ENCODE peak calls at places on chromosome 13, in five cellular contexts. One of them, this sample, is unnamed.

GRCh38 chr13:108326318-108326717 is 56.8 kb downstream of the TNFSF13B start:
- DNase-seq in HepG2: peak
- DNase-seq in K562: no peak
- DNase-seq in SK-N-SH: no peak
- DNase-seq in GM12878: peak
- DNase-seq in this sample: no peak

GRCh38 chr13:107581009-107581408 is 634.3 kb downstream of the LIG4 start:
- DNase-seq in SK-N-SH: no peak
- DNase-seq in HepG2: no peak
- DNase-seq in GM12878: no peak
- DNase-seq in K562: no peak
- DNase-seq in this sample: no peak

GRCh38 chr13:63075126-63075525 is 1659.5 kb upstream of the PCDH20 start:
- DNase-seq in K562: no peak
- DNase-seq in GM12878: no peak
- DNase-seq in HepG2: no peak
- DNase-seq in SK-N-SH: no peak
- DNase-seq in this sample: no peak

GRCh38 chr13:59609421-59609820 is 554.3 kb downstream of the DIAPH3 start:
- DNase-seq in SK-N-SH: no peak
- DNase-seq in HepG2: no peak
- DNase-seq in GM12878: no peak
- DNase-seq in K562: no peak
- DNase-seq in this sample: no peak

GRCh38 chr13:43054803-43055802 is 31.7 kb downstream of the DNAJC15 start:
- DNase-seq in HepG2: peak
- DNase-seq in K562: no peak
- DNase-seq in SK-N-SH: no peak
- DNase-seq in GM12878: no peak
- DNase-seq in this sample: peak

GRCh38 chr13:33744589-33745369 is 73.2 kb upstream of the RFC3 start:
- DNase-seq in SK-N-SH: no peak
- DNase-seq in HepG2: no peak
- DNase-seq in GM12878: no peak
- DNase-seq in K562: no peak
- DNase-seq in this sample: no peak

GRCh38 chr13:99757756-99758464 is 213.7 kb downstream of the ZIC5 start:
- DNase-seq in K562: no peak
- DNase-seq in SK-N-SH: no peak
- DNase-seq in GM12878: no peak
- DNase-seq in HepG2: no peak
- DNase-seq in this sample: no peak

GRCh38 chr13:26305676-26306075 is 51.7 kb downstream of the CDK8 start:
- DNase-seq in K562: no peak
- DNase-seq in GM12878: no peak
- DNase-seq in SK-N-SH: no peak
- DNase-seq in HepG2: no peak
- DNase-seq in this sample: no peak

GRCh38 chr13:47039106-47039505 is 142.3 kb upstream of the HTR2A start:
- DNase-seq in K562: no peak
- DNase-seq in HepG2: no peak
- DNase-seq in SK-N-SH: no peak
- DNase-seq in GM12878: no peak
- DNase-seq in this sample: no peak

GRCh38 chr13:40352385-40352778 is 314.1 kb downstream of the FOXO1 start:
- DNase-seq in SK-N-SH: no peak
- DNase-seq in K562: no peak
- DNase-seq in GM12878: no peak
- DNase-seq in HepG2: no peak
- DNase-seq in this sample: no peak

GRCh38 chr13:98478134-98479129 is 98.5 kb downstream of the STK24 start:
- DNase-seq in SK-N-SH: peak
- DNase-seq in GM12878: peak
- DNase-seq in K562: peak
- DNase-seq in HepG2: no peak
- DNase-seq in this sample: no peak

GRCh38 chr13:34545461-34545860 is 396.6 kb upstream of the NBEA start:
- DNase-seq in HepG2: no peak
- DNase-seq in SK-N-SH: no peak
- DNase-seq in K562: no peak
- DNase-seq in GM12878: no peak
- DNase-seq in this sample: no peak

GRCh38 chr13:33676700-33677048 is 141.3 kb upstream of the RFC3 start:
- DNase-seq in HepG2: peak
- DNase-seq in K562: no peak
- DNase-seq in GM12878: no peak
- DNase-seq in SK-N-SH: peak
- DNase-seq in this sample: peak

DNA sequence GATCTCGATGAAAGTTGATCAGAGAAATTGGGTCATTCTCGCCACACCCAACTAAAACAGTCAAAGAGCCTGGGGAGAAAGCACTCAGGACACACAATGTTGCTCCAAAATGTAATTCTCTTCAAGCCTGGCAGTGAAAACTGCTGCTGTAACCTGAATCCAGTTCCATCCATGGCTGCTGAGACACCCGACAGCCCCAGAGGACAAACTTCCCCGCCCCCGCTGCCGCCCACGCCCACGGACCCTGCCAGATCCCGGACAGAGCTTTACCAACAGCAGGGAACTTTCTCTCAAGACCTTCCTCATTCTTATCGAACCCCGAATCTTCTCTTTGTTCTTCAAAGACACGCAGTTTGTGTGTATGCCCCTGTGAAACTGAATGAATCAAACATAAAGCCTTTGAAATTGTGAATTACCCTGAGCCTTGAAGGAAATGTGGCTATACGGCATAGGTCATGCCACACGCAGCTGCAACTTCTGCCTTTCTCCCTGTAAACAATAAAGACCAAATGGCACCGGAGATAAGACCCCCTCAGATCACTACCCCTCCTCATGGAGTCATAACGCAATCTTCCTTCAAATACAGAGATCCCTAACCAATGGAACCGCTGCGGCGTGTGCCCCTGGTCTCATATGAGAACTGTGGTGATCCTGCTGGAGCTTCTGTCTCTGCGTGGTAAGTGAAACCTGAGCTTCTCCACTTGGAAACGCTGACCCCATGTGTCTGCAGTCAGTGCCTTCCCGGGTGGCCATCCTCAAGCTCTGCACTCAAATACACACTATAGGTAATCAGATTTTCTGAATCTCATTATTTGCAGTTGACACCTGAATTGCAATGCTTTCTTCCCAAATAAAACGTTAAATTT is 4.8 kb upstream of the LAMP1 start:
- DNase-seq in HepG2: no peak
- DNase-seq in GM12878: no peak
- DNase-seq in K562: peak
- DNase-seq in SK-N-SH: peak
- DNase-seq in this sample: peak
- TF ChIP-seq FOXM1 in HepG2: no peak
- TF ChIP-seq FOXM1 in GM12878: no peak
- TF ChIP-seq FOXM1 in K562: no peak
- TF ChIP-seq FOXM1 in SK-N-SH: no peak
- TF ChIP-seq FOXM1 in this sample: no peak

GRCh38 chr13:41352935-41353801 is 42.1 kb downstream of the NAA16 start:
- DNase-seq in HepG2: peak
- DNase-seq in SK-N-SH: peak
- DNase-seq in GM12878: peak
- DNase-seq in K562: peak
- DNase-seq in this sample: peak
- TF ChIP-seq FOXM1 in HepG2: no peak
- TF ChIP-seq FOXM1 in SK-N-SH: no peak
- TF ChIP-seq FOXM1 in GM12878: no peak
- TF ChIP-seq FOXM1 in K562: no peak
- TF ChIP-seq FOXM1 in this sample: no peak

GRCh38 chr13:44120814-44121505 is 241.3 kb downstream of the LACC1 start:
- DNase-seq in SK-N-SH: no peak
- DNase-seq in GM12878: no peak
- DNase-seq in HepG2: no peak
- DNase-seq in K562: no peak
- DNase-seq in this sample: no peak

GRCh38 chr13:44112700-44113329 is 233.1 kb downstream of the LACC1 start:
- DNase-seq in GM12878: no peak
- DNase-seq in SK-N-SH: no peak
- DNase-seq in HepG2: no peak
- DNase-seq in K562: no peak
- DNase-seq in this sample: no peak

GRCh38 chr13:44111701-44112100 is 232.0 kb downstream of the LACC1 start:
- DNase-seq in SK-N-SH: no peak
- DNase-seq in K562: no peak
- DNase-seq in GM12878: no peak
- DNase-seq in HepG2: no peak
- DNase-seq in this sample: no peak

GRCh38 chr13:44116562-44117315 is 237.0 kb downstream of the LACC1 start:
- DNase-seq in HepG2: no peak
- DNase-seq in GM12878: no peak
- DNase-seq in K562: no peak
- DNase-seq in SK-N-SH: no peak
- DNase-seq in this sample: no peak

DNA sequence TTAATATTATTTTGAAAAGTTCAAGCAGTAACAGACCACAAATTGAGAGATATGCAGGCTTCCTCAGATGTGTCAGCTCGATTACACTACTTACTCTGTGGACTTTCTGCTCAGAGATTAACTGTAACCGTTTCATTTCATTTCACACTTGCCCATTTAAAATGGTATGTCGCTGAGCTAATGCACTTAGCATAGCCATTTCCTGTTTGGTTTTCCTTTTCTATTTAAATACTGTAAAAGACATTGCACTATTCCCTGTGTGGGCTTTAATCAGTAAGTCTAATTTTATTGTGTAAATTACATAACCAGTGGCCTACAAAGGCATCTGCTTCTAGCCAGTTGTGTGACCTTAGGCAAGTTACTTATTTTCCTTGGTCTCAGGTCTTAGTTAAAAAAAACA is 237.6 kb downstream of the LACC1 start:
- DNase-seq in GM12878: no peak
- DNase-seq in SK-N-SH: no peak
- DNase-seq in K562: no peak
- DNase-seq in HepG2: no peak
- DNase-seq in this sample: no peak
- TF ChIP-seq FOXM1 in GM12878: no peak
- TF ChIP-seq FOXM1 in SK-N-SH: no peak
- TF ChIP-seq FOXM1 in K562: no peak
- TF ChIP-seq FOXM1 in HepG2: no peak
- TF ChIP-seq FOXM1 in this sample: no peak

DNA sequence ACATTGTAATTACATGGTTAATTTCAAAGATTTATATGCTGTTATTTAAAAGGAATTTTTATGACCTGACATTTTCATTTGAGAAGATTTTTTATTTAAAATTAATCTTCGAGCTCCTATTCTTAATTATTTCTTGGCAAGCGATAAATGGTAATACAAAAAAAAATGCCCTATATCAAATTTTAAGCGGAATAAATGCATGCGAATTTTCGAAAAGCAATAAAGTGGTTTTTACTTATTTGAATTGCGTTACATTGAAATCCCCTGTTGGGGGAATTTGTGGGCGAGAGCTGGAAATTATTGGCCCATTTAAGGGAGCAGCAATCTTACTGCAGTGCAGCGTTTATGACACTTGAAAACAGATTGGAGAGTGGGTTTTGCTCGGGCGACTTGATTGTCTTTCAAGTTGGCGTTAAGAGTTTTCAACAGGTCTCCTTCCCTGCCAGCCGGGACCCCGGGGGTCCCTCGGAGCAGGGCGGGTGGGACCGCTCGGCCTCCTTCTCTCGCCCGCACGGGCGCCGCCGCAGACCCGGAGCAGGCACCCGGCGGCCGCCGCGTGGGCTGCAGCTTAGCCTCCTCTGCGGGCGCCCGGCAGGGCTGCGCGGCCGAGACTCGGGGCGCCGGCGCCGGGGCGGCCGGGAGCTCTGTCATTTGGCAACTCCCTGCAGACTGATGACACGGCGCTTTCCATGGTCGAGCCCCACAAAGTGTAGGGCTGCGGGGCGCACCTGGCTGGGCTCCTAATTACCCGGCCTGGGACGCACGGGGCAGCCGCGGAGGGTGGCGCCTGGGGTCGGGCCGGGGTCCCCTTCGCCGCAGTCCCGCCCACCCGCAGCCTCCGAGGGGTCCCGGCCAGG is 255.1 kb upstream of the SOX21 start:
- DNase-seq in SK-N-SH: peak
- DNase-seq in GM12878: no peak
- DNase-seq in HepG2: no peak
- DNase-seq in K562: no peak
- DNase-seq in this sample: peak
- TF ChIP-seq FOXM1 in SK-N-SH: no peak
- TF ChIP-seq FOXM1 in GM12878: no peak
- TF ChIP-seq FOXM1 in HepG2: no peak
- TF ChIP-seq FOXM1 in K562: no peak
- TF ChIP-seq FOXM1 in this sample: no peak

DNA sequence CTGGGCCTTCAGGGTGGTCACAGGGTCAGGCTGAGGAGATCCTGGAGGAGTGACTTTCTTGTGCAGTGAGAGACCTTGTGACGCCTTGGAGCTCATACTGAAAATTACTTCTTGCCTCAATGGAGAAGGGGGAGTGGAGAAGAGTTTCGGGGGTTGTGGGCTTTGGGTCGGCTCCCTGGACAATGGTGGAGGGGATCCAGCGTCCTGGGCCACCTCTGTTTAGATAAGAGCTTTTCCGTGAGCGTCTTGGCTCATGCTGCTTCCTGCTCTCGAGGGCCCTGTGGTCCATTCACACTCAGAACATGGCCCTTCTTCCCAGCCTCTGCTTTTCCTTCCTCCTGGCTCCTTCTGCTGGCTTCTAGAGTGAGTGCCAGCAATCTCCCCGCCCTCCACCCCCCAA is 81.9 kb downstream of the FLT1 start:
- DNase-seq in K562: peak
- DNase-seq in SK-N-SH: no peak
- DNase-seq in HepG2: no peak
- DNase-seq in GM12878: no peak
- DNase-seq in this sample: no peak
- TF ChIP-seq FOXM1 in K562: no peak
- TF ChIP-seq FOXM1 in SK-N-SH: no peak
- TF ChIP-seq FOXM1 in HepG2: no peak
- TF ChIP-seq FOXM1 in GM12878: no peak
- TF ChIP-seq FOXM1 in this sample: no peak

DNA sequence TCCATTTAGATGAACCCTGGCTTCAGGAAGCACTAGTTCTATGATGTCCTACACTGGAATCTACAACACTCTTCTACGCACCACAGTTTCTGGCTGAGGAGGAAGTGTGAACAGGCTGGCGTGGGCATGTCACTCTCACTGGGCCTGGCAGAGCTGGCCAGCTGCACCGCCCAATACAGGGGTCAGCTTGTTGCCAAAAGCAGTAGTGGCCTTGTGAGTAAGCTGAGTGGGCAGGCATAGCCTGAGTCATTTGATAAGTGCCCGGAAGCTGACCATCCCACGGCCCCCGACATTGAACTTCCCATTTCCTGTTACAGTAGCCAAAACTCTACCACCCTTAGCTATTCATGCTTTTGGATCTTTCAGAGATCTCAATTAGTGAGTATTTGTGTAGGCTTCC is 240.9 kb upstream of the SERP2 start:
- DNase-seq in HepG2: no peak
- DNase-seq in GM12878: no peak
- DNase-seq in SK-N-SH: no peak
- DNase-seq in K562: no peak
- DNase-seq in this sample: no peak
- TF ChIP-seq FOXM1 in HepG2: no peak
- TF ChIP-seq FOXM1 in GM12878: no peak
- TF ChIP-seq FOXM1 in SK-N-SH: no peak
- TF ChIP-seq FOXM1 in K562: no peak
- TF ChIP-seq FOXM1 in this sample: no peak